ENCODE peak calls at places on chromosomes 1 and 21, in four cellular contexts. One of them, this sample, is unnamed.

GRCh38 chr1:202343652-202344349 is 2.1 kb upstream of the UBE2T start:
- DNase-seq in anterior cingulate cortex: no peak
- DNase-seq in BJ: no peak
- DNase-seq in COR-L47: peak; percentile 39
- DNase-seq in this sample: peak; percentile 25

GRCh38 chr1:193589597-193590040 is 403.2 kb upstream of the B3GALT2 start:
- DNase-seq in COR-L47: peak; percentile 71
- DNase-seq in BJ: peak; percentile 1
- DNase-seq in anterior cingulate cortex: no peak
- DNase-seq in this sample: no peak

GRCh38 chr1:162855461-162856150 is 5.4 kb downstream of the CCDC190 start:
- DNase-seq in anterior cingulate cortex: no peak
- DNase-seq in COR-L47: no peak
- DNase-seq in BJ: peak; percentile 25
- DNase-seq in this sample: no peak

GRCh38 chr1:45792744-45793143 is 10.7 kb upstream of the MAST2 start:
- DNase-seq in BJ: no peak
- DNase-seq in anterior cingulate cortex: no peak
- DNase-seq in COR-L47: no peak
- DNase-seq in this sample: no peak

GRCh38 chr21:45972353-45972715 is 9.2 kb upstream of the COL6A1 start:
- DNase-seq in COR-L47: no peak
- DNase-seq in anterior cingulate cortex: no peak
- DNase-seq in BJ: no peak
- DNase-seq in this sample: no peak

GRCh38 chr1:233143266-233143665 is 152.3 kb downstream of the PCNX2 start:
- DNase-seq in COR-L47: no peak
- DNase-seq in BJ: no peak
- DNase-seq in anterior cingulate cortex: no peak
- DNase-seq in this sample: no peak

GRCh38 chr1:57867001-57867400 is 443.1 kb upstream of the DAB1 start:
- DNase-seq in anterior cingulate cortex: no peak
- DNase-seq in BJ: no peak
- DNase-seq in COR-L47: no peak
- DNase-seq in this sample: no peak

GRCh38 chr1:183873642-183874041 is 68.7 kb downstream of the RGL1 start:
- DNase-seq in anterior cingulate cortex: no peak
- DNase-seq in COR-L47: no peak
- DNase-seq in BJ: no peak
- DNase-seq in this sample: no peak

GRCh38 chr1:47791879-47792608 is 205.1 kb downstream of the TRABD2B start:
- DNase-seq in anterior cingulate cortex: no peak
- DNase-seq in COR-L47: no peak
- DNase-seq in BJ: no peak
- DNase-seq in this sample: no peak

GRCh38 chr1:56397811-56398231 is 181.5 kb downstream of the PLPP3 start:
- DNase-seq in BJ: peak; percentile 57
- DNase-seq in COR-L47: no peak
- DNase-seq in anterior cingulate cortex: no peak
- DNase-seq in this sample: no peak

GRCh38 chr1:169483500-169483966 is 2.2 kb downstream of the SLC19A2 start:
- DNase-seq in anterior cingulate cortex: no peak
- DNase-seq in BJ: no peak
- DNase-seq in COR-L47: peak; percentile 7
- DNase-seq in this sample: peak; percentile 4

GRCh38 chr1:169364948-169365347 is 2.6 kb downstream of the NME7 start:
- DNase-seq in COR-L47: no peak
- DNase-seq in anterior cingulate cortex: no peak
- DNase-seq in BJ: no peak
- DNase-seq in this sample: no peak

GRCh38 chr1:205588691-205589445 is 42.9 kb downstream of the ELK4 start:
- DNase-seq in BJ: no peak
- DNase-seq in COR-L47: no peak
- DNase-seq in anterior cingulate cortex: no peak
- DNase-seq in this sample: no peak

GRCh38 chr1:233707153-233707905 is 93.4 kb downstream of the KCNK1 start:
- DNase-seq in BJ: peak; percentile 28
- DNase-seq in COR-L47: no peak
- DNase-seq in anterior cingulate cortex: no peak
- DNase-seq in this sample: no peak

GRCh38 chr1:230827801-230828200 is 40.5 kb downstream of the C1orf198 start:
- DNase-seq in COR-L47: no peak
- DNase-seq in anterior cingulate cortex: no peak
- DNase-seq in BJ: no peak
- DNase-seq in this sample: no peak

GRCh38 chr1:33349778-33350610 is 29.1 kb upstream of the A3GALT2 start:
- DNase-seq in COR-L47: peak; percentile 86
- DNase-seq in anterior cingulate cortex: peak; percentile 47
- DNase-seq in BJ: no peak
- DNase-seq in this sample: peak; percentile 41

GRCh38 chr21:42010507-42011493 is 640 bp upstream of the ZBTB21 start:
- DNase-seq in COR-L47: peak; percentile 73
- DNase-seq in anterior cingulate cortex: no peak
- DNase-seq in BJ: no peak
- DNase-seq in this sample: peak; percentile 21

GRCh38 chr21:44299458-44300261 is at the start of gene PFKL:
- DNase-seq in anterior cingulate cortex: no peak
- DNase-seq in BJ: no peak
- DNase-seq in COR-L47: no peak
- DNase-seq in this sample: no peak

GRCh38 chr1:166086113-166086908 is 80.5 kb downstream of the FAM78B start:
- DNase-seq in BJ: no peak
- DNase-seq in COR-L47: no peak
- DNase-seq in anterior cingulate cortex: no peak
- DNase-seq in this sample: no peak

GRCh38 chr1:100075773-100076172 is 57.0 kb downstream of the SASS6 start:
- DNase-seq in COR-L47: no peak
- DNase-seq in BJ: no peak
- DNase-seq in anterior cingulate cortex: no peak
- DNase-seq in this sample: no peak

GRCh38 chr1:161200992-161201827 is 957 bp upstream of the NDUFS2 start:
- DNase-seq in BJ: no peak
- DNase-seq in anterior cingulate cortex: no peak
- DNase-seq in COR-L47: no peak
- DNase-seq in this sample: no peak

GRCh38 chr1:234944439-234945369 is 183.9 kb downstream of the TOMM20 start:
- DNase-seq in COR-L47: no peak
- DNase-seq in BJ: no peak
- DNase-seq in anterior cingulate cortex: no peak
- DNase-seq in this sample: no peak

GRCh38 chr1:63122051-63122450 is 200.3 kb upstream of the FOXD3 start:
- DNase-seq in anterior cingulate cortex: no peak
- DNase-seq in COR-L47: no peak
- DNase-seq in BJ: no peak
- DNase-seq in this sample: no peak

GRCh38 chr1:118147542-118147941 is 37.5 kb downstream of the SPAG17 start:
- DNase-seq in anterior cingulate cortex: no peak
- DNase-seq in BJ: peak; percentile 63
- DNase-seq in COR-L47: no peak
- DNase-seq in this sample: no peak

GRCh38 chr1:24418898-24419628 is 3.5 kb downstream of the NIPAL3 start:
- DNase-seq in COR-L47: no peak
- DNase-seq in BJ: no peak
- DNase-seq in anterior cingulate cortex: no peak
- DNase-seq in this sample: no peak

GRCh38 chr1:238823416-238823815 is 563.0 kb upstream of the CHRM3 start:
- DNase-seq in COR-L47: no peak
- DNase-seq in BJ: no peak
- DNase-seq in anterior cingulate cortex: no peak
- DNase-seq in this sample: no peak

GRCh38 chr1:41631971-41632370 is 147.5 kb upstream of the EDN2 start:
- DNase-seq in anterior cingulate cortex: no peak
- DNase-seq in COR-L47: no peak
- DNase-seq in BJ: no peak
- DNase-seq in this sample: no peak

GRCh38 chr1:55225228-55225627 is 10.1 kb upstream of the USP24 start:
- DNase-seq in anterior cingulate cortex: no peak
- DNase-seq in COR-L47: no peak
- DNase-seq in BJ: no peak
- DNase-seq in this sample: no peak

GRCh38 chr1:221045842-221046831 is 166.9 kb downstream of the HLX start:
- DNase-seq in anterior cingulate cortex: no peak
- DNase-seq in COR-L47: no peak
- DNase-seq in BJ: no peak
- DNase-seq in this sample: no peak

GRCh38 chr21:43866659-43867331 is 1.8 kb downstream of the AGPAT3 start:
- DNase-seq in BJ: no peak
- DNase-seq in anterior cingulate cortex: no peak
- DNase-seq in COR-L47: no peak
- DNase-seq in this sample: no peak

GRCh38 chr1:116472431-116472961 is 98.3 kb downstream of the CD58 start:
- DNase-seq in anterior cingulate cortex: no peak
- DNase-seq in COR-L47: peak; percentile 79
- DNase-seq in BJ: no peak
- DNase-seq in this sample: peak; percentile 45

GRCh38 chr1:75614455-75615379 is 3.8 kb upstream of the SLC44A5 start:
- DNase-seq in BJ: no peak
- DNase-seq in COR-L47: peak; percentile 71
- DNase-seq in anterior cingulate cortex: no peak
- DNase-seq in this sample: peak; percentile 55

GRCh38 chr1:53257454-53258081 is 19.2 kb upstream of the MAGOH start:
- DNase-seq in BJ: no peak
- DNase-seq in COR-L47: no peak
- DNase-seq in anterior cingulate cortex: no peak
- DNase-seq in this sample: no peak

GRCh38 chr1:36622741-36623648 is 140.3 kb upstream of the CSF3R start:
- DNase-seq in BJ: no peak
- DNase-seq in anterior cingulate cortex: no peak
- DNase-seq in COR-L47: no peak
- DNase-seq in this sample: no peak

GRCh38 chr1:51564124-51564523 is 45.1 kb upstream of the EPS15 start:
- DNase-seq in COR-L47: no peak
- DNase-seq in anterior cingulate cortex: no peak
- DNase-seq in BJ: no peak
- DNase-seq in this sample: no peak

GRCh38 chr1:160101037-160101716 is 2.8 kb upstream of the IGSF8 start:
- DNase-seq in anterior cingulate cortex: peak; percentile 61
- DNase-seq in BJ: no peak
- DNase-seq in COR-L47: peak; percentile 78
- DNase-seq in this sample: peak; percentile 61

GRCh38 chr1:26536081-26536480 is 6.5 kb downstream of the RPS6KA1 start:
- DNase-seq in anterior cingulate cortex: no peak
- DNase-seq in BJ: no peak
- DNase-seq in COR-L47: no peak
- DNase-seq in this sample: no peak

GRCh38 chr1:231729541-231729940 is 103.0 kb downstream of the DISC1 start:
- DNase-seq in BJ: no peak
- DNase-seq in anterior cingulate cortex: no peak
- DNase-seq in COR-L47: no peak
- DNase-seq in this sample: no peak

GRCh38 chr1:232725303-232726047 is 79.7 kb upstream of the MAP10 start:
- DNase-seq in anterior cingulate cortex: no peak
- DNase-seq in BJ: no peak
- DNase-seq in COR-L47: no peak
- DNase-seq in this sample: no peak